ENCODE peak calls at places on chromosomes 7 and 10, in nine cellular contexts. G is right lobe of liver, C is ascending aorta, W is ovary, T is transverse colon, B is WERI-Rb-1, O is foreskin keratinocyte, H is Panc1, J is MM.1S. A is an unnamed sample.

GRCh38 chr10:75186310-75186709 is 24.3 kb upstream of the VDAC2 start:
- DNase-seq in G (no peak), C (no peak), W (no peak), T (no peak), B (no peak), O (no peak), H (no peak), J (no peak), A (no peak)

GRCh38 chr7:29190349-29191045 is 4.1 kb upstream of the CHN2 start:
- DNase-seq in G (no peak), C (no peak), W (no peak), T (no peak), B (no peak), O (no peak), H (no peak), J (no peak), A (no peak)

GRCh38 chr10:61902448-61903183 is 1.1 kb downstream of the ARID5B start:
- DNase-seq in G (peak; percentile 64), C (peak; percentile 72), W (no peak), T (peak; percentile 64), B (peak; percentile 27), O (peak; percentile 78), H (peak; percentile 74), J (peak; percentile 72), A (no peak)

GRCh38 chr10:95350830-95351228 is 60.0 kb upstream of the PDLIM1 start:
- DNase-seq in G (peak; percentile 85), C (no peak), W (no peak), T (no peak), B (no peak), O (peak; percentile 59), H (no peak), J (no peak), A (no peak)

GRCh38 chr7:142800103-142800502 is 29.3 kb downstream of the PRSS2 start:
- DNase-seq in G (no peak), C (no peak), W (no peak), T (no peak), B (no peak), O (no peak), H (no peak), J (no peak), A (no peak)

GRCh38 chr7:91137447-91137846 is 126.8 kb upstream of the FZD1 start:
- DNase-seq in G (no peak), C (no peak), W (no peak), T (no peak), B (no peak), O (no peak), H (no peak), J (no peak), A (no peak)

GRCh38 chr10:48700493-48700892 is 15.8 kb downstream of the WDFY4 start:
- DNase-seq in G (no peak), C (no peak), W (no peak), T (no peak), B (no peak), O (no peak), H (no peak), J (no peak), A (no peak)

GRCh38 chr10:56632537-56632936 is 271.5 kb upstream of the ZWINT start:
- DNase-seq in G (no peak), C (no peak), W (no peak), T (no peak), B (no peak), O (no peak), H (no peak), J (no peak), A (no peak)

GRCh38 chr10:132265878-132266496 is 41.8 kb downstream of the STK32C start:
- DNase-seq in G (no peak), C (no peak), W (no peak), T (no peak), B (no peak), O (no peak), H (no peak), J (no peak), A (no peak)

GRCh38 chr7:156661637-156662036 is 21.1 kb downstream of the RNF32 start:
- DNase-seq in G (no peak), C (no peak), W (no peak), T (no peak), B (no peak), O (no peak), H (no peak), J (no peak), A (no peak)

GRCh38 chr7:111090834-111091233 is at the start of gene LRRN3:
- DNase-seq in G (no peak), C (peak; percentile 61), W (no peak), T (no peak), B (no peak), O (no peak), H (no peak), J (no peak), A (no peak)

GRCh38 chr10:98267894-98268693 is at the start of gene LOXL4:
- DNase-seq in G (no peak), C (peak; percentile 75), W (peak; percentile 75), T (no peak), B (peak; percentile 78), O (no peak), H (no peak), J (no peak), A (no peak)

GRCh38 chr7:80440908-80441307 is 71.0 kb downstream of the GNAT3 start:
- DNase-seq in G (no peak), C (no peak), W (no peak), T (no peak), B (no peak), O (no peak), H (no peak), J (no peak), A (no peak)

GRCh38 chr7:157671358-157672255 is 334.8 kb downstream of the DNAJB6 start:
- DNase-seq in G (no peak), C (peak; percentile 59), W (peak; percentile 17), T (no peak), B (peak; percentile 2), O (no peak), H (no peak), J (no peak), A (no peak)

GRCh38 chr10:33293081-33293480 is 41.4 kb downstream of the NRP1 start:
- DNase-seq in G (no peak), C (no peak), W (no peak), T (no peak), B (no peak), O (no peak), H (no peak), J (no peak), A (no peak)

GRCh38 chr7:7639847-7640220 is 718 bp upstream of the UMAD1 start:
- DNase-seq in G (no peak), C (peak; percentile 63), W (no peak), T (peak; percentile 37), B (no peak), O (no peak), H (no peak), J (peak; percentile 55), A (no peak)

DNA sequence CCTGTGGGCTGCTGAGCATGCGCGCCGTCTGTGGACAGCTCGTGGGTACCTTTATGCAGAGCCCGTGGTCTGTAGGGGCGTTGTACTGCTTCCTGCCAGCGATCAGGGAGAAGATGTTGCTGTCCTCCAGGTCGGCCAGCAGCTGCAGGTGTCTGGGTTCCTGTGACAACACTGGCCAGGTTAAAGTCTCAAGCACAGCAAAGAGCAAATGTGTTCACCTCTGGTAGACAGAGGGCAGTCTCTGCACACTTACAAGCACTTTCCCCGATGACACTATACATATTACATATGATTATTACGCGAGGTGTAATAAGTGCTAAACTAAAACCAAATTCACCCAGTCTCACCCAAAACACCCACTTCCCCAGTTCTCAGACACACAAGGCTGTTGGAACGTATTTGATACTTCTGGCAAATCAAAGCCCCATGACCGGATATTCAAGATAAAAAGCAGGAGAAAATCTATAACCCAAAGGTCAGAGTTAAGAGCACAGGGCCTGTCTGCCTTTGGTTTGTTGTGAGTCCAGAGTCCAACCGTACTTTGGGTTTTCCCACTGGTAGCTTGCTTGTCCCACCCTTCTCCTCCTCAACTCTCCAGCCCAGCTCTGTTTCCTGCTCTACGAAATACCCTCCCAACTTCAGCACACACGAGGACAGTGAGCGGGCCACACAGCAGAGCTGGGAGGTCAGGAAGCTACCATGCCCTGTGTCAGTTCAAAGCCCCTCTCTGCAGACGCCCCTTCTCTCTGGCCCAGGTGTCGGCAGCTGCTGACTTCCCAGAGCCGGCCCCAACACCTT is 49.7 kb upstream of the DDC start:
- DNase-seq in G (peak; percentile 77), C (no peak), W (no peak), T (peak; percentile 39), B (no peak), O (no peak), H (no peak), J (peak; percentile 36), A (no peak)
- TF ChIP-seq CTCF in G (peak; percentile 37), C (no peak), W (no peak), T (peak; percentile 54), B (peak; percentile 45), O (peak; percentile 44), H (peak; percentile 67), J (peak; percentile 40), A (no peak)

DNA sequence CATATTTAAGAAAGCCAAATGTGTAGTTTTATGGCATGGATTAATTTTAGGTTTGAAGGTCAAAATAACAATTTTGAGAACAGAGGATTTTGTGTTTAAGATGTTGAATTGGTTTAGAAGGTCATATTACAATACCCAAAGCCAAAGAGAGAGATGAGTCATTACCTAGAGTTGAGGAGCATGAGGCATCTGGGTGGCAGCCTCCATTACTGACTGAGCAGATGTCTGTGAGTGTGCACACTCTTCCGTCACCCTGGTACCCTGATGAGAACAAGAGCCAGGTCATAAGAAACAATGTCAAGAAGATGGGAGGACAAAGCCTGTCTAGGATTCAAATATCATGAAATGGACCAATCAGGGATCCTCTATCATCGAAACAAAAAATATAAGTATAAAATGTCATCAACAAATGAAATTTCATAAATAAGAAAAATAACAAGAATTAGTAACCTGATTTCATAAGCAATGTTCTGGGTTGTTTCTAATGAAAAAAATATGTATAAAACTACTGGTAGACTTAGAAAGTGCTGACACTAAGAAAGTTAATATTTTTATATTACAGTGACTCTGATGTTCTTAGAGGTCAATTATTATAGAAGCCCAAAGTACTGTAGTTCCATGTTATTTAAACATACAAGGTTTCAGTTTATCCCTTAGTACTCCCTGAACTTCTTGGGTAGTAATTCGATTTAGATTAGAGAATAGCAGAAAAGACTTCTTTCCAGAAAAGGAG is 20.0 kb downstream of the CUBN start:
- DNase-seq in G (no peak), C (no peak), W (no peak), T (no peak), B (no peak), O (no peak), H (no peak), J (no peak), A (peak; percentile 38)
- TF ChIP-seq CTCF in G (no peak), C (no peak), W (no peak), T (no peak), B (no peak), O (no peak), H (no peak), J (no peak), A (no peak)

DNA sequence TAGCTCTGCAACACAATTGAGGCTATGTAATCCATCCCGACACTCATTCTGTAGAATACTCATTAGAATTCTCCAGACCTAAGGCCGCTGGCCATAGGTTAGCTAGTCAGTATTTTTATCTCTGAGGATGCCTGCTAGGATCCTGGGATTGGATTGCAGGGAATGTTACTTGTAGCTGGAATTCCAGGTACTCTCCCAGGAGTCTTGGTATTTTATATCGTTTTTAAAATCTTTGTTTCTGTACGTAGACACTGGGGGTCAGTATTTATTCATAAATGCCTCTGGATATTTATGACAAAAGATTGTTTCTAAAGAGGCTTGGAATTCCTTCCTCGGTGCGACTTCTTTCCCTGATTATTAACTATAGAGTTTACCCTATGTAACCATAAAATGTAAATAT is 40.1 kb downstream of the BPGM start:
- DNase-seq in G (no peak), C (no peak), W (no peak), T (no peak), B (no peak), O (no peak), H (no peak), J (no peak), A (no peak)
- TF ChIP-seq CTCF in G (peak; percentile 31), C (peak; percentile 43), W (peak; percentile 68), T (no peak), B (no peak), O (peak; percentile 72), H (peak; percentile 33), J (peak; percentile 25), A (peak; percentile 43)

GRCh38 chr10:129800-130199 is 5.5 kb upstream of the ZMYND11 start:
- DNase-seq in G (no peak), C (no peak), W (no peak), T (no peak), B (no peak), O (no peak), H (no peak), J (no peak), A (no peak)
- TF ChIP-seq CTCF in G (no peak), C (no peak), W (no peak), T (no peak), B (no peak), O (no peak), H (no peak), J (no peak), A (no peak)